ENCODE peak calls at places on chromosomes 1 and 21, in four cellular contexts. P is esophagus muscularis mucosa, Q is H1, N is stomach. K is an unnamed sample.

GRCh38 chr1:35567947-35568558 is 5.1 kb upstream of the TFAP2E start:
- DNase-seq in N (no peak), P (no peak), Q (no peak), K (no peak)

GRCh38 chr21:28069446-28069845 is 923.2 kb downstream of the LTN1 start:
- DNase-seq in P (no peak), Q (no peak), N (no peak), K (no peak)

GRCh38 chr1:228164561-228165371 is 838 bp upstream of the IBA57 start:
- DNase-seq in P (no peak), N (no peak), Q (no peak), K (no peak)

GRCh38 chr1:11281518-11282331 is 8.7 kb downstream of the UBIAD1 start:
- DNase-seq in N (no peak), Q (no peak), P (no peak), K (no peak)

GRCh38 chr1:160284220-160284781 is 632 bp downstream of the PEX19 start:
- DNase-seq in P (no peak), Q (no peak), N (peak), K (no peak)

GRCh38 chr1:17128361-17128760 is 9.1 kb upstream of the PADI2 start:
- DNase-seq in N (no peak), Q (no peak), P (no peak), K (no peak)

GRCh38 chr1:204578867-204579664 is 62.9 kb downstream of the MDM4 start:
- DNase-seq in N (peak), P (no peak), Q (no peak), K (no peak)

GRCh38 chr1:30088594-30089556 is 634.5 kb downstream of the MATN1 start:
- DNase-seq in N (no peak), P (no peak), Q (no peak), K (no peak)

GRCh38 chr1:228060458-228061190 is 21.9 kb upstream of the ARF1 start:
- DNase-seq in P (no peak), Q (peak), N (peak), K (no peak)

GRCh38 chr1:193183019-193183643 is 3.3 kb downstream of the B3GALT2 start:
- DNase-seq in Q (no peak), N (no peak), P (no peak), K (no peak)

GRCh38 chr1:53267761-53268160 is 29.4 kb upstream of the MAGOH start:
- DNase-seq in N (no peak), P (no peak), Q (no peak), K (no peak)

GRCh38 chr1:43978264-43978550 is 803 bp upstream of the B4GALT2 start:
- DNase-seq in Q (no peak), P (no peak), N (no peak), K (no peak)

GRCh38 chr1:43977376-43978263 is 1.4 kb upstream of the B4GALT2 start:
- DNase-seq in N (no peak), P (no peak), Q (no peak), K (no peak)

GRCh38 chr1:43979261-43979527 is 184 bp downstream of the B4GALT2 start:
- DNase-seq in P (no peak), Q (no peak), N (no peak), K (no peak)

GRCh38 chr1:43979528-43980254 is 681 bp downstream of the B4GALT2 start:
- DNase-seq in N (peak), P (no peak), Q (peak), K (no peak)

DNA sequence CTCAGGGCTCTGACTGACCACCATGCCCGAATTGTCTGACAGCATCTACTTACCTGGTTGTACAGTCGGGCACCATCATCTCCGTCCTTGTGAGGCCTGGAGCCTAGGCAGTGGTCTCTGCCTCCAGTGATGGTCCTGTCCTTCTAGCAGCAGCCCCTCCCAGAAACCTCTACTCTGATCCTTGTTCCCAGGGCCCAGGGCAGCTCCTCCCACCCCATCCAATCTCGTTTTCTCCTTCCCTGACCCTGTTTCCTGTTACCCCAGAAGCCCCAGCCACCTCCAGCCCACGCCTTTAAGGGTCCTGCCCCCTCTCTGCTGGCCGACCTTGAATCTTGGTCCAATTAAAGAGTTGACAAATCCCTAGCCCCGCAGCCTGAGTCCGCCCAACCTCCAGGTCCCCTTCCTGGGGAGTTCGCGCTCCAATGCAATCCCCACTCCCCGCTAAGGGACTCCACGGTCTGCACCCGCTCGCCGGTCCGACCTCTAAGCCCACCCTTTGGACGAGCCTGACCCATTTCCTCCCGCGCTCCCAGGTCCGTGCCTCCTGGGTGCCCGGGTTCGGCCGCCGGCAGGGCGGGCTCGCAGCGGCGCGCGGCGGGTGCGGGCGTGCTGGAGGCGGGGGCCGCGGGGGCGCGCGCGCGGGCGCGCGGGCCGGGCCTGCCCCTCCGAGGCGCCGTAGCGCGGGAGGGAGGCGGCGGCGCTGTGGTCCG is at the start of gene B4GALT2:
- DNase-seq in Q (peak), N (peak), P (no peak), K (no peak)
- TF ChIP-seq POLR2A in Q (peak), N (no peak), P (no peak), K (no peak)

GRCh38 chr1:20317471-20317870 is 26.8 kb downstream of the VWA5B1 start:
- DNase-seq in N (no peak), P (no peak), Q (no peak), K (no peak)
- TF ChIP-seq CTCF in N (no peak), P (no peak), Q (no peak), K (no peak)

DNA sequence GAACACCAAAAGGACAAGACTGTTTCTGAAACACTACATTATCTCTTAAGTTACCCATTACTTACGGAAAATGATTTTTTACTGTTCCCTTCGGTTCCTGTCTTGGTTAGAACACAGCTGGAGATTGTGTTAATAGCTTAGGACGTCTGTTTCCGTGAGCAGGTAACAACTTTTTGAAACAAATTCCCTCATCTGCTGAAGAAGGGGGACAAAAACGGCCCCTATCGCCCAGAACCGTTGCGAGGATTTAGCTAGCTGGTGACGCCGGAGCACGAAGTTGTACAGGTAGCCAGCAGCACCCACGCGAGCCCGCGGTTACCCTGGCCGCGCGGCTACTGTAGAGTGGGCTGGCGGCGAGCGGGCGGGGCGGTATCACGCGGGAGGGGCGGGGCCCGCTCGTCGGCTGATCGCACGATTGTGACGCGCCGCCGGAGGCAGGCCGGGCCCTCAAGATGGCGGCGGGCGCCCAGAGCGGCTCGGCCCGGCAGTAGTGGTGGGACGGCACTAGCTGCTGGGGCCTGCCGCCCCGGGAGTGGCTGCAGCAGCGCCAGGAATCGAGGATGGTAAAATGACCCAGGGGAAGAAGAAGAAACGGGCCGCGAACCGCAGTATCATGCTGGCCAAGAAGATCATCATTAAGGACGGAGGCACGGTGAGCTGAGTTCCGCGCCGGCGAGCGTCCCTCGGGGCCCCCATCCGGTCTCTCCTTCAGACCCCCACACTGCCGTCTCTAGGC is 68.0 kb downstream of the SLC35A3 start:
- DNase-seq in N (peak), P (peak), Q (peak), K (peak)
- TF ChIP-seq POLR2A in N (no peak), P (peak), Q (peak), K (peak)

GRCh38 chr21:26845066-26845749 is at the start of gene ADAMTS1:
- DNase-seq in P (peak), Q (peak), N (peak), K (no peak)

GRCh38 chr21:26847951-26848350 is 2.7 kb upstream of the ADAMTS1 start:
- DNase-seq in P (no peak), N (no peak), Q (no peak), K (no peak)

GRCh38 chr21:26845750-26846035 is 484 bp upstream of the ADAMTS1 start:
- DNase-seq in N (no peak), Q (no peak), P (no peak), K (no peak)

GRCh38 chr21:26844258-26845065 is 747 bp downstream of the ADAMTS1 start:
- DNase-seq in N (no peak), P (no peak), Q (peak), K (no peak)

GRCh38 chr21:26846036-26846931 is 1.1 kb upstream of the ADAMTS1 start:
- DNase-seq in Q (peak), N (peak), P (no peak), K (no peak)
- TF ChIP-seq CTCF in Q (peak), N (no peak), P (no peak), K (peak)

DNA sequence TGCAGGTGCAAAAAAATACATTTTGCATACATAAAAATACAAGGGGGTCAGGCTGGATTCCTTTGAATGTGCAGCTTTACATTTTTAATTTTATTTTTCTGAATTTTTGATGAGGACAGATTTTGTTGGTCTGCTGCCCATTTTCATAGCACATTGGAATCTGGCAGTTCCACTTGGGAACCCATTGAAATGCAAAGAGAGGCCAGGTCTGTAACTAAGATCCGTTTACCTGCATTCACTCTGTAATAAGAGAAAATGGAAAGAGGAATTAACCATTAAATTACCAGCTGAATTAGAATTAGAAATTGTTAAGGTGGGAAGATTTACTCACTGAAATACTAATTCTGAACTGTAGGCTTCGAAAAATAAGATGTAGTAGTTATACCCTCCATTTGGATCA is 221.6 kb downstream of the DAB1 start:
- DNase-seq in N (no peak), P (no peak), Q (no peak), K (no peak)
- TF ChIP-seq POLR2A in N (no peak), P (no peak), Q (no peak), K (no peak)

DNA sequence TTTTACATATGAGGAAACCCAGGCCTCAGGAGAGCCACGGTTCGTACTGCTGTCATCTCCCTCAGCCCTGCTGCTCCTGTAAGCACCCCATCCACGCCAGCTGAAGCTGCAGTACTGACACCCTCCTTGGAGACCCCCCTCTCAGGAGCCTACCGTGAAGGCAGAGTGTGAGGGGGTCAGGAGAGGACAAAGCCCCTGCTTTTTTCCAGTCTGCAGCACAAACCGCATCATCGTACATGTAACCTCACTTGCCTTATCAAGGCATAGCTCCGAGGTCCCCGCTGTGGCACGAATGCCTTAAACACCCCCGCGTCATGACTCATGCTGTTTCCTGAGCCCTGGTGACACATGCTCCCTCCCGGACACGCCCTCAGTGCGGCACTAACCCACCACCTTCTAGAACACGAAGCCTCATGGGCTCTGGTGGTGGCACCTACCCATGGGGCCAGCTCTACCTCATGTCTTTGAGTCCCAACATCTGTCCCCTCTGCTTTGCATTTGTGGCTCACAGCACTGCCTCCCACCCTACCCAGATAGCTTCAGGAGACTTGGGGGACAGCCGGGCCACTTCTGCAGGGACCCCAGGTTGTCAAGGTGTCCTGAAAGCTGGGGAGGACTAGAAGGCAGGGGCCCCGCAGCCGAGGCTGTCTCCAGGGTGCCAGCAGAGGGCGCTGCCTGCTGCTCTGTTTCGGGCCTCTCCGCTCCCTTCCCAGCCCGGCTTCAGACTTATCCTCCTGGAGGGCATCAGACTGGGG is 4.9 kb downstream of the SH3BGRL3 start:
- DNase-seq in Q (peak), P (peak), N (peak), K (peak)
- TF ChIP-seq CTCF in Q (peak), P (peak), N (no peak), K (peak)

GRCh38 chr1:63522891-63523728 is at the start of the genes EFCAB7 and ITGB3BP:
- DNase-seq in P (peak), N (peak), Q (peak), K (peak)
- TF ChIP-seq POLR2A in P (no peak), N (no peak), Q (peak), K (no peak)

GRCh38 chr1:58157281-58157680 is 389.2 kb downstream of the OMA1 start:
- DNase-seq in Q (no peak), P (no peak), N (no peak), K (no peak)

GRCh38 chr1:58156124-58156468 is 390.4 kb downstream of the OMA1 start:
- DNase-seq in P (no peak), Q (no peak), N (no peak), K (no peak)

GRCh38 chr1:58154256-58154655 is 392.3 kb downstream of the OMA1 start:
- DNase-seq in N (no peak), P (no peak), Q (no peak), K (no peak)

GRCh38 chr1:58156801-58157200 is 389.7 kb downstream of the OMA1 start:
- DNase-seq in P (no peak), N (no peak), Q (no peak), K (no peak)

GRCh38 chr1:58155418-58156123 is 391.0 kb downstream of the OMA1 start:
- DNase-seq in N (no peak), Q (peak), P (no peak), K (no peak)
- TF ChIP-seq CTCF in N (no peak), Q (peak), P (no peak), K (no peak)

K was measured in vagina.